ENCODE peak calls at places on chromosomes 7 and 10, in five cellular contexts. One of them, this sample, is unnamed.

GRCh38 chr7:98078197-98078870 is 28.3 kb upstream of the LMTK2 start:
- DNase-seq in progenitor cell of endocrine pancreas: no peak
- DNase-seq in aorta: no peak
- DNase-seq in BE2C: no peak
- DNase-seq in PC-3: no peak
- DNase-seq in this sample: no peak

GRCh38 chr10:129531195-129531968 is 64.3 kb downstream of the MGMT start:
- DNase-seq in BE2C: no peak
- DNase-seq in progenitor cell of endocrine pancreas: no peak
- DNase-seq in PC-3: peak
- DNase-seq in aorta: no peak
- DNase-seq in this sample: no peak

GRCh38 chr7:55438765-55439525 is 73.8 kb downstream of the LANCL2 start:
- DNase-seq in PC-3: peak
- DNase-seq in aorta: no peak
- DNase-seq in BE2C: peak
- DNase-seq in progenitor cell of endocrine pancreas: no peak
- DNase-seq in this sample: peak

GRCh38 chr10:57202356-57202755 is 841.3 kb upstream of the ZWINT start:
- DNase-seq in aorta: no peak
- DNase-seq in BE2C: no peak
- DNase-seq in progenitor cell of endocrine pancreas: no peak
- DNase-seq in PC-3: no peak
- DNase-seq in this sample: no peak

GRCh38 chr7:140262242-140262903 is 85.6 kb upstream of the KDM7A start:
- DNase-seq in BE2C: no peak
- DNase-seq in PC-3: no peak
- DNase-seq in progenitor cell of endocrine pancreas: no peak
- DNase-seq in aorta: no peak
- DNase-seq in this sample: peak

GRCh38 chr10:96740579-96741281 is 20.4 kb upstream of the PIK3AP1 start:
- DNase-seq in aorta: peak
- DNase-seq in BE2C: no peak
- DNase-seq in PC-3: no peak
- DNase-seq in progenitor cell of endocrine pancreas: no peak
- DNase-seq in this sample: no peak

GRCh38 chr10:61028861-61029361 is 84.9 kb upstream of the RHOBTB1 start:
- DNase-seq in PC-3: peak
- DNase-seq in aorta: no peak
- DNase-seq in BE2C: no peak
- DNase-seq in progenitor cell of endocrine pancreas: no peak
- DNase-seq in this sample: peak

GRCh38 chr10:120782336-120782735 is 68.8 kb upstream of the WDR11 start:
- DNase-seq in aorta: no peak
- DNase-seq in BE2C: no peak
- DNase-seq in PC-3: no peak
- DNase-seq in progenitor cell of endocrine pancreas: no peak
- DNase-seq in this sample: no peak